ENCODE peak calls at places on chromosomes 16 and 17, in eight cellular contexts. One of them, this sample, is unnamed.

GRCh38 chr17:42679001-42679491 is 2.3 kb upstream of the PLEKHH3 start:
- DNase-seq in fibroblast of lung: peak; percentile 36
- DNase-seq in GM23248: peak; percentile 70
- DNase-seq in kidney: peak; percentile 88
- DNase-seq in mammary epithelial cell: peak; percentile 48
- DNase-seq in neural progenitor cell: peak; percentile 63
- DNase-seq in MM.1S: peak; percentile 88
- DNase-seq in IMR-90: peak; percentile 39
- DNase-seq in this sample: no peak

GRCh38 chr16:27405546-27406451 is 3.8 kb downstream of the IL21R start:
- DNase-seq in neural progenitor cell: no peak
- DNase-seq in GM23248: peak; percentile 69
- DNase-seq in IMR-90: peak; percentile 17
- DNase-seq in kidney: no peak
- DNase-seq in mammary epithelial cell: no peak
- DNase-seq in fibroblast of lung: peak; percentile 30
- DNase-seq in MM.1S: no peak
- DNase-seq in this sample: no peak

GRCh38 chr16:10870137-10870776 is 6.7 kb upstream of the CIITA start:
- DNase-seq in neural progenitor cell: no peak
- DNase-seq in kidney: no peak
- DNase-seq in GM23248: peak; percentile 13
- DNase-seq in mammary epithelial cell: no peak
- DNase-seq in IMR-90: no peak
- DNase-seq in fibroblast of lung: no peak
- DNase-seq in MM.1S: no peak
- DNase-seq in this sample: no peak

GRCh38 chr17:29698019-29698777 is 75.5 kb upstream of the CORO6 start:
- DNase-seq in MM.1S: no peak
- DNase-seq in neural progenitor cell: no peak
- DNase-seq in IMR-90: no peak
- DNase-seq in mammary epithelial cell: no peak
- DNase-seq in fibroblast of lung: no peak
- DNase-seq in GM23248: no peak
- DNase-seq in kidney: no peak
- DNase-seq in this sample: no peak

GRCh38 chr16:89922884-89923639 is at the start of gene TUBB3:
- DNase-seq in mammary epithelial cell: peak; percentile 72
- DNase-seq in MM.1S: peak; percentile 45
- DNase-seq in fibroblast of lung: peak; percentile 81
- DNase-seq in GM23248: peak; percentile 94
- DNase-seq in IMR-90: peak; percentile 77
- DNase-seq in kidney: peak; percentile 93
- DNase-seq in neural progenitor cell: peak; percentile 95
- DNase-seq in this sample: no peak

GRCh38 chr17:34487616-34488015 is 91.8 kb upstream of the TMEM132E start:
- DNase-seq in kidney: no peak
- DNase-seq in neural progenitor cell: peak; percentile 61
- DNase-seq in IMR-90: no peak
- DNase-seq in mammary epithelial cell: no peak
- DNase-seq in fibroblast of lung: no peak
- DNase-seq in GM23248: no peak
- DNase-seq in MM.1S: no peak
- DNase-seq in this sample: no peak

GRCh38 chr17:27756467-27757371 is 43.6 kb downstream of the NOS2 start:
- DNase-seq in GM23248: peak; percentile 42
- DNase-seq in IMR-90: peak; percentile 30
- DNase-seq in neural progenitor cell: peak; percentile 64
- DNase-seq in mammary epithelial cell: peak; percentile 23
- DNase-seq in kidney: peak; percentile 25
- DNase-seq in fibroblast of lung: peak; percentile 48
- DNase-seq in MM.1S: peak; percentile 36
- DNase-seq in this sample: peak; percentile 8

GRCh38 chr17:70313450-70313849 is 144.1 kb downstream of the KCNJ2 start:
- DNase-seq in GM23248: peak; percentile 87
- DNase-seq in mammary epithelial cell: no peak
- DNase-seq in neural progenitor cell: no peak
- DNase-seq in MM.1S: no peak
- DNase-seq in kidney: no peak
- DNase-seq in IMR-90: peak; percentile 86
- DNase-seq in fibroblast of lung: peak; percentile 77
- DNase-seq in this sample: no peak

GRCh38 chr17:80146121-80147034 is 550 bp downstream of the EIF4A3 start:
- DNase-seq in mammary epithelial cell: no peak
- DNase-seq in kidney: no peak
- DNase-seq in MM.1S: peak; percentile 43
- DNase-seq in fibroblast of lung: no peak
- DNase-seq in IMR-90: peak; percentile 16
- DNase-seq in neural progenitor cell: peak; percentile 75
- DNase-seq in GM23248: peak; percentile 56
- DNase-seq in this sample: no peak

GRCh38 chr17:49016775-49017463 is 19.7 kb downstream of the IGF2BP1 start:
- DNase-seq in MM.1S: no peak
- DNase-seq in mammary epithelial cell: peak; percentile 55
- DNase-seq in GM23248: peak; percentile 90
- DNase-seq in IMR-90: peak; percentile 80
- DNase-seq in fibroblast of lung: peak; percentile 89
- DNase-seq in neural progenitor cell: no peak
- DNase-seq in kidney: peak; percentile 92
- DNase-seq in this sample: no peak

GRCh38 chr17:66474810-66475497 is 172.5 kb downstream of the PRKCA start:
- DNase-seq in IMR-90: no peak
- DNase-seq in neural progenitor cell: no peak
- DNase-seq in kidney: no peak
- DNase-seq in MM.1S: no peak
- DNase-seq in fibroblast of lung: no peak
- DNase-seq in GM23248: no peak
- DNase-seq in mammary epithelial cell: no peak
- DNase-seq in this sample: no peak

GRCh38 chr17:33342025-33342424 is 48.9 kb upstream of the ASIC2 start:
- DNase-seq in fibroblast of lung: no peak
- DNase-seq in MM.1S: no peak
- DNase-seq in GM23248: no peak
- DNase-seq in kidney: no peak
- DNase-seq in mammary epithelial cell: no peak
- DNase-seq in neural progenitor cell: no peak
- DNase-seq in IMR-90: no peak
- DNase-seq in this sample: no peak

GRCh38 chr16:74999683-75000480 is 1.1 kb downstream of the ZNRF1 start:
- DNase-seq in IMR-90: no peak
- DNase-seq in MM.1S: no peak
- DNase-seq in GM23248: peak; percentile 67
- DNase-seq in mammary epithelial cell: peak; percentile 61
- DNase-seq in fibroblast of lung: no peak
- DNase-seq in neural progenitor cell: peak; percentile 58
- DNase-seq in kidney: peak; percentile 87
- DNase-seq in this sample: no peak

GRCh38 chr16:86529160-86529559 is 18.8 kb downstream of the FOXF1 start:
- DNase-seq in mammary epithelial cell: no peak
- DNase-seq in MM.1S: no peak
- DNase-seq in kidney: peak; percentile 26
- DNase-seq in fibroblast of lung: peak; percentile 36
- DNase-seq in neural progenitor cell: no peak
- DNase-seq in GM23248: peak; percentile 37
- DNase-seq in IMR-90: peak; percentile 13
- DNase-seq in this sample: no peak

GRCh38 chr16:252366-253337 is 18.0 kb downstream of the FAM234A start:
- DNase-seq in MM.1S: no peak
- DNase-seq in IMR-90: no peak
- DNase-seq in neural progenitor cell: no peak
- DNase-seq in mammary epithelial cell: no peak
- DNase-seq in GM23248: no peak
- DNase-seq in fibroblast of lung: no peak
- DNase-seq in kidney: no peak
- DNase-seq in this sample: no peak

GRCh38 chr16:4537376-4538066 is 1.1 kb downstream of the CDIP1 start:
- DNase-seq in mammary epithelial cell: peak; percentile 52
- DNase-seq in kidney: peak; percentile 82
- DNase-seq in MM.1S: no peak
- DNase-seq in fibroblast of lung: no peak
- DNase-seq in GM23248: peak; percentile 57
- DNase-seq in IMR-90: no peak
- DNase-seq in neural progenitor cell: peak; percentile 39
- DNase-seq in this sample: no peak

DNA sequence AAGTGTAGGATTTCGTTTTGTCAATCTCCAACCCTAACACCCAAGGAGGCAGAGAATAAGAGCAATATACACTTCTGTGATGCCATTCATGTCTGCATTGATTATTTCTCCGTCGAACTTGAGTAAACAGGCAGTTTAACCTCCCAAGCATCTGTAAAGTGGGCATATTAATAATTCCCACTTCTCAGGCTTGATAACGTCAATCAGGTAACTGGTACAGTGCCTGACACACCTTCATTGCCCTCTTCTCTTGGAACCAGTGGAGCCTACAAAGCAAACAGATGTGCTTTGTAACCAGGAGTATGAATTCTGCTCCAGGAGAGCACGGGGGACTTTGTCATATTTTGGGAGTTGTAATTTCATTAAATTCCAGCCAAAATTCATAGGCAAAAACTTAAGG is 32.5 kb upstream of the PLCG2 start:
- DNase-seq in fibroblast of lung: no peak
- DNase-seq in MM.1S: no peak
- DNase-seq in GM23248: no peak
- DNase-seq in mammary epithelial cell: no peak
- DNase-seq in neural progenitor cell: no peak
- DNase-seq in kidney: no peak
- DNase-seq in IMR-90: no peak
- DNase-seq in this sample: no peak
- H3K27ac ChIP-seq in fibroblast of lung: no peak overlapping the region
- H3K27ac ChIP-seq in MM.1S: no peak overlapping the region
- H3K27ac ChIP-seq in GM23248: no peak overlapping the region
- H3K27ac ChIP-seq in mammary epithelial cell: no peak overlapping the region
- H3K27ac ChIP-seq in neural progenitor cell: no peak overlapping the region
- H3K27ac ChIP-seq in kidney: no peak overlapping the region
- H3K27ac ChIP-seq in IMR-90: no peak overlapping the region
- H3K27ac ChIP-seq in this sample: no peak overlapping the region

GRCh38 chr17:7557147-7557764 is 1.3 kb upstream of the TNFSF13 start:
- DNase-seq in IMR-90: no peak
- DNase-seq in neural progenitor cell: no peak
- DNase-seq in MM.1S: no peak
- DNase-seq in fibroblast of lung: no peak
- DNase-seq in GM23248: no peak
- DNase-seq in mammary epithelial cell: no peak
- DNase-seq in kidney: peak; percentile 81
- DNase-seq in this sample: no peak

GRCh38 chr17:7556627-7557026 is 1.9 kb upstream of the TNFSF13 start:
- DNase-seq in IMR-90: no peak
- DNase-seq in kidney: no peak
- DNase-seq in fibroblast of lung: no peak
- DNase-seq in mammary epithelial cell: no peak
- DNase-seq in neural progenitor cell: no peak
- DNase-seq in GM23248: no peak
- DNase-seq in MM.1S: no peak
- DNase-seq in this sample: no peak

GRCh38 chr17:7557825-7558543 is 566 bp upstream of the TNFSF13 start:
- DNase-seq in fibroblast of lung: peak; percentile 77
- DNase-seq in kidney: peak; percentile 97
- DNase-seq in MM.1S: peak; percentile 80
- DNase-seq in GM23248: peak; percentile 75
- DNase-seq in IMR-90: peak; percentile 49
- DNase-seq in neural progenitor cell: peak; percentile 71
- DNase-seq in mammary epithelial cell: peak; percentile 37
- DNase-seq in this sample: no peak

GRCh38 chr17:7553356-7553755 is 4.5 kb downstream of the TNFSF12 start:
- DNase-seq in neural progenitor cell: no peak
- DNase-seq in kidney: no peak
- DNase-seq in IMR-90: no peak
- DNase-seq in MM.1S: no peak
- DNase-seq in mammary epithelial cell: no peak
- DNase-seq in GM23248: no peak
- DNase-seq in fibroblast of lung: no peak
- DNase-seq in this sample: no peak

DNA sequence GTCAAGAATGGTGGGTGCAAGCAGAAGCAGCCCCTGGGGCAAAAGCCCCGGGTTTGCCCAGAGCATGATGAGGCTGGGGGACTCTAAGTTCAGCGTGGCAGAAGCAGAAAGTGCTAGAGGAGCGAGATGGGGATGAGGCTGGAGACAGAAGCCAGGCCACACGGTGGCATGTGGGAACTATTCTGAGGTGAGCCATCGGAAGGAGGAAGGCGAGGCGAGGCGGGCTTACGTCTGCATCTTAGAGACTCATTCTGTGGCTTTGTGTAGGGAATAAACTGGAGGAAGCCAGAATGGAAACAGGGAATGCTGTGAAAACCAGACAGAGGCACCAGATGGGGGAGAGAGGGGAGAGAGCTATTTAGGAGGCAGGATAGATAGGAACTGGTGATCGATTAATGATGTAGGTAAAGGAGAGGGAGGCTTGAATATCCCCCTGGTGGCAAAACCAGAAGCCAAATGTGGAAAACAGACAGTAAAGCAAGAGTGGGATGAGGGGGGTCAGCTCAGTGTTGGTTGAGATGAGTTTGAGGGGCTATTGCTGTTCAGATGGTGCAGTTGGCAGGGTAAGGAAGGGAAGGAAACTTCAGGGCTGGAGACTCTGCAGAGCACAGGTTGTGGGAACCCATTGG is 3.1 kb upstream of the TNFSF13 start:
- DNase-seq in mammary epithelial cell: no peak
- DNase-seq in MM.1S: no peak
- DNase-seq in fibroblast of lung: no peak
- DNase-seq in IMR-90: no peak
- DNase-seq in neural progenitor cell: no peak
- DNase-seq in GM23248: no peak
- DNase-seq in kidney: no peak
- DNase-seq in this sample: no peak
- H3K4me3 ChIP-seq in mammary epithelial cell: no peak overlapping the region
- H3K4me3 ChIP-seq in MM.1S: no peak overlapping the region
- H3K4me3 ChIP-seq in fibroblast of lung: no peak overlapping the region
- H3K4me3 ChIP-seq in IMR-90: no peak overlapping the region
- H3K4me3 ChIP-seq in neural progenitor cell: no peak overlapping the region
- H3K4me3 ChIP-seq in GM23248: no peak overlapping the region
- H3K4me3 ChIP-seq in kidney: no peak overlapping the region
- H3K4me3 ChIP-seq in this sample: no peak overlapping the region

DNA sequence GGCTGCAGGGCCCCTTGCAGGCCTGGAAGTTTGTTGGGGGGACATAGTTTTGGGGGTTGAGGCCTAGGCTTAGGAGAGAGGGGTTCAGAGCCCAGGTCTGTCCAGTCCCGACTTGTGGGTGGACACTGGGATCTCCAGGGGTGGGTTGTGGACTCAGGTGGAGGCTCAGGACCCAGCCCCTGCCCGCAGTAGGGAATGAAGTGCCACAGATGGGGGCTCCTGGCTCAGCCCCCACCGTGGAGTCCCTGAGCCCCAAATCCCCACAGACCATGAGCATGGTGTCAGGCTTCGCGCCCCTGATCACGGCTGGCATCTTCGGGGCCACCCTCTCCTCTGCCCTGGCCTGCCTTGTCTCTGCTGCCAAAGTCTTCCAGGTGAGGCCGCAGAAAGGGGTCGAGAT is 14.3 kb downstream of the SLC12A3 start:
- DNase-seq in mammary epithelial cell: no peak
- DNase-seq in kidney: no peak
- DNase-seq in MM.1S: no peak
- DNase-seq in neural progenitor cell: no peak
- DNase-seq in IMR-90: no peak
- DNase-seq in GM23248: no peak
- DNase-seq in fibroblast of lung: no peak
- DNase-seq in this sample: no peak
- H3K9ac ChIP-seq in mammary epithelial cell: no peak overlapping the region
- H3K9ac ChIP-seq in kidney: no peak overlapping the region
- H3K9ac ChIP-seq in MM.1S: no peak overlapping the region
- H3K9ac ChIP-seq in neural progenitor cell: no peak overlapping the region
- H3K9ac ChIP-seq in IMR-90: no peak overlapping the region
- H3K9ac ChIP-seq in GM23248: no peak overlapping the region
- H3K9ac ChIP-seq in fibroblast of lung: no peak overlapping the region
- H3K9ac ChIP-seq in this sample: no peak overlapping the region

GRCh38 chr16:1667271-1667670 is 10.8 kb upstream of the JPT2 start:
- DNase-seq in kidney: no peak
- DNase-seq in MM.1S: no peak
- DNase-seq in fibroblast of lung: no peak
- DNase-seq in neural progenitor cell: no peak
- DNase-seq in IMR-90: no peak
- DNase-seq in mammary epithelial cell: no peak
- DNase-seq in GM23248: no peak
- DNase-seq in this sample: no peak
- H3K27ac ChIP-seq in kidney: no peak overlapping the region
- H3K27ac ChIP-seq in MM.1S: no peak overlapping the region
- H3K27ac ChIP-seq in fibroblast of lung: no peak overlapping the region
- H3K27ac ChIP-seq in neural progenitor cell: no peak overlapping the region
- H3K27ac ChIP-seq in IMR-90: no peak overlapping the region
- H3K27ac ChIP-seq in mammary epithelial cell: no peak overlapping the region
- H3K27ac ChIP-seq in GM23248: no peak overlapping the region
- H3K27ac ChIP-seq in this sample: no peak overlapping the region

This sample was measured in SK-N-MC.